ENCODE peak calls at places on chromosomes 7 and 10, in eight cellular contexts. One of them, this sample, is unnamed.

GRCh38 chr10:17504547-17505245 is 50.3 kb upstream of the ST8SIA6 start:
- DNase-seq in HCT116: no peak
- DNase-seq in SK-N-SH: no peak
- DNase-seq in transverse colon: no peak
- DNase-seq in esophagus muscularis mucosa: no peak
- DNase-seq in Panc1: no peak
- DNase-seq in suprapubic skin: no peak
- DNase-seq in spleen: no peak
- DNase-seq in this sample: no peak

GRCh38 chr7:22569586-22570321 is 69.8 kb upstream of the STEAP1B start:
- DNase-seq in HCT116: no peak
- DNase-seq in SK-N-SH: no peak
- DNase-seq in transverse colon: peak
- DNase-seq in esophagus muscularis mucosa: peak
- DNase-seq in Panc1: no peak
- DNase-seq in suprapubic skin: no peak
- DNase-seq in spleen: no peak
- DNase-seq in this sample: no peak

GRCh38 chr7:22447759-22448158 is 52.2 kb downstream of the STEAP1B start:
- DNase-seq in HCT116: no peak
- DNase-seq in SK-N-SH: no peak
- DNase-seq in transverse colon: no peak
- DNase-seq in esophagus muscularis mucosa: no peak
- DNase-seq in Panc1: no peak
- DNase-seq in suprapubic skin: no peak
- DNase-seq in spleen: no peak
- DNase-seq in this sample: no peak

GRCh38 chr10:102408728-102409603 is 9.6 kb downstream of the PSD start:
- DNase-seq in HCT116: no peak
- DNase-seq in SK-N-SH: peak
- DNase-seq in transverse colon: peak
- DNase-seq in esophagus muscularis mucosa: no peak
- DNase-seq in Panc1: no peak
- DNase-seq in suprapubic skin: peak
- DNase-seq in spleen: peak
- DNase-seq in this sample: peak

GRCh38 chr10:131901181-131901829 is 497 bp downstream of the PPP2R2D start:
- DNase-seq in HCT116: no peak
- DNase-seq in SK-N-SH: peak
- DNase-seq in transverse colon: peak
- DNase-seq in esophagus muscularis mucosa: no peak
- DNase-seq in Panc1: no peak
- DNase-seq in suprapubic skin: peak
- DNase-seq in spleen: peak
- DNase-seq in this sample: peak

GRCh38 chr10:81013771-81014170 is 476.1 kb downstream of the SH2D4B start:
- DNase-seq in HCT116: no peak
- DNase-seq in SK-N-SH: no peak
- DNase-seq in transverse colon: no peak
- DNase-seq in esophagus muscularis mucosa: no peak
- DNase-seq in Panc1: no peak
- DNase-seq in suprapubic skin: no peak
- DNase-seq in spleen: no peak
- DNase-seq in this sample: no peak

GRCh38 chr10:50275650-50276235 is 24.4 kb upstream of the ASAH2 start:
- DNase-seq in HCT116: no peak
- DNase-seq in SK-N-SH: peak
- DNase-seq in transverse colon: peak
- DNase-seq in esophagus muscularis mucosa: peak
- DNase-seq in Panc1: peak
- DNase-seq in suprapubic skin: no peak
- DNase-seq in spleen: peak
- DNase-seq in this sample: no peak

GRCh38 chr10:16592327-16592854 is 70.7 kb upstream of the C1QL3 start:
- DNase-seq in HCT116: no peak
- DNase-seq in SK-N-SH: no peak
- DNase-seq in transverse colon: no peak
- DNase-seq in esophagus muscularis mucosa: no peak
- DNase-seq in Panc1: no peak
- DNase-seq in suprapubic skin: no peak
- DNase-seq in spleen: no peak
- DNase-seq in this sample: no peak

GRCh38 chr7:52959336-52959735 is 76.1 kb upstream of the POM121L12 start:
- DNase-seq in HCT116: no peak
- DNase-seq in SK-N-SH: no peak
- DNase-seq in transverse colon: no peak
- DNase-seq in esophagus muscularis mucosa: no peak
- DNase-seq in Panc1: no peak
- DNase-seq in suprapubic skin: no peak
- DNase-seq in spleen: no peak
- DNase-seq in this sample: no peak

GRCh38 chr7:65371468-65371867 is 2.2 kb upstream of the ZNF92 start:
- DNase-seq in HCT116: no peak
- DNase-seq in SK-N-SH: no peak
- DNase-seq in transverse colon: no peak
- DNase-seq in esophagus muscularis mucosa: no peak
- DNase-seq in Panc1: no peak
- DNase-seq in suprapubic skin: no peak
- DNase-seq in spleen: no peak
- DNase-seq in this sample: no peak

GRCh38 chr10:122154733-122155366 is 116.2 kb upstream of the BTBD16 start:
- DNase-seq in HCT116: no peak
- DNase-seq in SK-N-SH: no peak
- DNase-seq in transverse colon: no peak
- DNase-seq in esophagus muscularis mucosa: no peak
- DNase-seq in Panc1: no peak
- DNase-seq in suprapubic skin: no peak
- DNase-seq in spleen: peak
- DNase-seq in this sample: peak

GRCh38 chr10:127292888-127293287 is 96.5 kb upstream of the INSYN2A start:
- DNase-seq in HCT116: no peak
- DNase-seq in SK-N-SH: no peak
- DNase-seq in transverse colon: no peak
- DNase-seq in esophagus muscularis mucosa: no peak
- DNase-seq in Panc1: no peak
- DNase-seq in suprapubic skin: no peak
- DNase-seq in spleen: no peak
- DNase-seq in this sample: no peak

DNA sequence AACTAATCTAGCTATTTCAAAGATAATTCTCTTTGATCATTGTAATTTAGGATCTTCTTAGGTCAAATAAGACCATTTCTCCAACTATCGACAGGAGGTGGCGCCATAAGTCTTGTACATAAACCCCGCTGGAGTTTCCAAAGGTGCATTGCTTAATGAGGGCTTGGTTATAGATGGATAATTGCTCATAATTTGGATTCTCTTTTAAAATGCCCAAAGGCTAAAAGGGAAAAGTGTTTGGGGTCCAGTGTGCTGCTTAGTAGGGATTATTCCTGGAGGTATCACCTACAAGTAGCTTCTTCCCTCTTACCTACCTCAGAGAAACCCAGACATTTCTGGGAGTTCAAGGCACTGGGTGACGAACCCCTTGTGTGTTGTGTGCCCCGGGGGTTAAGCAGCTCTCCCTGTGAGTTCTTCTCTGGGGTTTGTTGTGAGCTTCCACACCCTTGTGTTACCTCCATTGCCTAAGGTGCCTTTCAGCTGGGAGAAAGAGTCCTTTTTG is 75.2 kb downstream of the PAXIP1 start:
- DNase-seq in HCT116: peak
- DNase-seq in SK-N-SH: peak
- DNase-seq in transverse colon: peak
- DNase-seq in esophagus muscularis mucosa: no peak
- DNase-seq in Panc1: peak
- DNase-seq in suprapubic skin: peak
- DNase-seq in spleen: peak
- DNase-seq in this sample: peak
- TF ChIP-seq POLR2AphosphoS5 in HCT116: no peak
- TF ChIP-seq POLR2AphosphoS5 in SK-N-SH: no peak
- TF ChIP-seq POLR2AphosphoS5 in transverse colon: no peak
- TF ChIP-seq POLR2AphosphoS5 in esophagus muscularis mucosa: no peak
- TF ChIP-seq POLR2AphosphoS5 in Panc1: no peak
- TF ChIP-seq POLR2AphosphoS5 in suprapubic skin: no peak
- TF ChIP-seq POLR2AphosphoS5 in spleen: no peak
- TF ChIP-seq POLR2AphosphoS5 in this sample: no peak

DNA sequence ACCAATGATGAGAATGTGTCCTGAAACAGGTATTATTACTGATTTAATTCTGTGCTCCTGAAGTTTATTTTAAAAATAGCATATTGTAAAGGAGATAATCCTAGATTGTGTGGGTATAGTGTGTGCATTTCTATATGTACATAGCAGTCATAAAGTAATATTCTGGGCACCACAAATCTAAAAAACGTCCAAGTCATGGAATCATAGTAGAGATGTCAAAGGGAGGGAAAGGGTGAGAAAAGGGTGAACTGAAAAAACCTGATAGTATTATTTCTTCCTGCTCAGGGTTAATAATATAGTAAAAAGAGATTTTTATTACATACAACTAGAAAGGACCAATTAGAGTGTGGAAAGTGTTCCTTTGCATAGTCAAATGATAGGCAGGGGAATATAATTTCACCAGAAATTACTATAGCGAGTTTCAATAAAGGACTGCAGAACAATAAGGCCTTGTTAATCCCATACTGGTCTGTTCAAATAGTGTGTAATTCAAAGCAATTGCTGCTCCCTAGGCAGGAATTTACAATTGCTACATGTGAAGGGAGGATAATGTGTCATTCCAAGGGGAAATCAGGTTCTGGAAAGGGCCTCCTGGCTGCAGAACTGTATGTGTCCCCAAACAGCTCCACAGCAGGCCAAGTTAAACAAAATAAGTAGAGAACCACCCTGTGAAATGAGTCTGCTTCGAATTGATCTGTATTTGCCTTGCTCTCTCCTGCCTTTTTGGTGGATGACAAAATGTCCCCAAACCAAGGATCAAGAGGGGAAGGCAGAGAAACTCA is 42.5 kb upstream of the KMT2E start:
- DNase-seq in HCT116: no peak
- DNase-seq in SK-N-SH: no peak
- DNase-seq in transverse colon: peak
- DNase-seq in esophagus muscularis mucosa: no peak
- DNase-seq in Panc1: no peak
- DNase-seq in suprapubic skin: no peak
- DNase-seq in spleen: no peak
- DNase-seq in this sample: no peak
- TF ChIP-seq CTCF in HCT116: no peak
- TF ChIP-seq CTCF in SK-N-SH: no peak
- TF ChIP-seq CTCF in transverse colon: peak
- TF ChIP-seq CTCF in esophagus muscularis mucosa: no peak
- TF ChIP-seq CTCF in Panc1: no peak
- TF ChIP-seq CTCF in suprapubic skin: no peak
- TF ChIP-seq CTCF in spleen: no peak
- TF ChIP-seq CTCF in this sample: no peak

DNA sequence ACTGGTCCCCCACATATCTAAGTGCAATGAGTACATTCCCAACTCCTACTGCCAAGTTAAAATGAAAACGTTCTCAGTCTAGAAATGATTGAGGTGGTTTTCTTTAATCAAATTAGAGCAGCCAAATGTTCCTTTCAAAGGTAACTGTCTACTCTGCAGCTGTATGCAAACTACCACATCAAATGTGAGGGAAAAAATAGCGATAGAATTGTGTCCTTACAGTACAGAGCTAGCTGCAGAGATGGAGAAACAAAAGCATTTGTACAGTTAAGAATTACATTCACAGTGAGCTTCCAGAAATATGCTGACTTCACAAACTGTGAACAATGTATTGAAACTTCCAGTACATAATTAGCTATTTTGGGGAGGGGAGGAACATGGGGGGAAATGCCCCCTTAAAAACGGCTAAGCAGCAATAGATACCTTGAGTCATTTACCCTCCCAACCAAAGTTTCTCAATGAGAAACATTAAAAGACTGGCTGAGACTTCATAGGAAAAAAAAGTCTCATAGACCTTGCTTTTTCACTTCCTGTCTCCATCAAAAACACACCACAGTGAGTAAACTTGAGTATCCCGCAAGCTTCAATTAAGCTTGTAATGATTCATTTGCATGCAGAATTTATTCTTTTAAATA is 22.9 kb downstream of the CDK6 start:
- DNase-seq in HCT116: no peak
- DNase-seq in SK-N-SH: no peak
- DNase-seq in transverse colon: no peak
- DNase-seq in esophagus muscularis mucosa: no peak
- DNase-seq in Panc1: no peak
- DNase-seq in suprapubic skin: no peak
- DNase-seq in spleen: no peak
- DNase-seq in this sample: no peak
- TF ChIP-seq POLR2AphosphoS5 in HCT116: no peak
- TF ChIP-seq POLR2AphosphoS5 in SK-N-SH: no peak
- TF ChIP-seq POLR2AphosphoS5 in transverse colon: no peak
- TF ChIP-seq POLR2AphosphoS5 in esophagus muscularis mucosa: no peak
- TF ChIP-seq POLR2AphosphoS5 in Panc1: no peak
- TF ChIP-seq POLR2AphosphoS5 in suprapubic skin: no peak
- TF ChIP-seq POLR2AphosphoS5 in spleen: no peak
- TF ChIP-seq POLR2AphosphoS5 in this sample: no peak

GRCh38 chr7:50454968-50455367 is 4.8 kb upstream of the FIGNL1 start:
- DNase-seq in HCT116: no peak
- DNase-seq in SK-N-SH: no peak
- DNase-seq in transverse colon: no peak
- DNase-seq in esophagus muscularis mucosa: no peak
- DNase-seq in Panc1: no peak
- DNase-seq in suprapubic skin: no peak
- DNase-seq in spleen: no peak
- DNase-seq in this sample: no peak

GRCh38 chr7:50450691-50451051 is 521 bp upstream of the FIGNL1 start:
- DNase-seq in HCT116: no peak
- DNase-seq in SK-N-SH: peak
- DNase-seq in transverse colon: peak
- DNase-seq in esophagus muscularis mucosa: no peak
- DNase-seq in Panc1: no peak
- DNase-seq in suprapubic skin: no peak
- DNase-seq in spleen: peak
- DNase-seq in this sample: no peak

GRCh38 chr7:50461695-50462094 is 11.5 kb upstream of the FIGNL1 start:
- DNase-seq in HCT116: no peak
- DNase-seq in SK-N-SH: no peak
- DNase-seq in transverse colon: no peak
- DNase-seq in esophagus muscularis mucosa: no peak
- DNase-seq in Panc1: no peak
- DNase-seq in suprapubic skin: no peak
- DNase-seq in spleen: no peak
- DNase-seq in this sample: no peak

DNA sequence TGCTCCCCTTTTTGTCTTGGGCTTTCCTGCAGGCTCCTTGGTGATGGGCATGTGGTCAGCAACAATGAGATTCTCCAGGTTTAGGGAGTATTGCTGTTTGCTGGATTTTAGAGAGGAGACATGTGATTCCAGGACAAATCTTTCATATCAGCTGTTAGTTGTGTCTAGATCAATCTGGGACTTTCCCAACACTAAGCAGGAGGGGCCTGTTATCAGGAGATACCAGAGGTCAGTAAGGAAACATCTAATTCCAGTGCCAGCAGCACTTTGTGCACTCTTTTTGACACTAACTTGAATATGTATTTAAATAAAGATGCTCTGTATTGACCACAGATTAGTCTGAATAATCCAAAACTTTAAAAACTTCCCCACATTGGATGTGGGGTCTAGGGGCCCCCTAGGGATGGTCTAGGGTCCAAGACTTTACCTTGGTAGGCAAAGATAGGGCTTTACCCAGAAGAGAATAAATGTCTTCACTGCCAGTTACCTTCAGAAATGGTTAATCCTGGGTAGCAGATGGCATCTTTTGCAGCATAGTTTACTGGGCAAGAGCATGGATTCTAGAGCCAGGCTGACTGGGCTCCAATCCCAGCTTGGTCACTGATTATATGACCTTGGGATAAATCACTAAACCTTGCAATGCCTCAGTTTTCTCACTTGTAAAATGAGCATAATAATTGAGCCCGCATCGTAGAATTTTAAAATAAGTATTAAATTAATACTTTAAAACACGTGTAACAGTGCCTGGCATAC is 6.4 kb upstream of the FIGNL1 start:
- DNase-seq in HCT116: no peak
- DNase-seq in SK-N-SH: no peak
- DNase-seq in transverse colon: no peak
- DNase-seq in esophagus muscularis mucosa: no peak
- DNase-seq in Panc1: no peak
- DNase-seq in suprapubic skin: no peak
- DNase-seq in spleen: no peak
- DNase-seq in this sample: no peak
- TF ChIP-seq CTCF in HCT116: no peak
- TF ChIP-seq CTCF in SK-N-SH: no peak
- TF ChIP-seq CTCF in transverse colon: no peak
- TF ChIP-seq CTCF in esophagus muscularis mucosa: no peak
- TF ChIP-seq CTCF in Panc1: no peak
- TF ChIP-seq CTCF in suprapubic skin: no peak
- TF ChIP-seq CTCF in spleen: no peak
- TF ChIP-seq CTCF in this sample: no peak